ENCODE peak calls at places on chromosomes 13 and 19, in nine cellular contexts. R, B, F, K, O, I, M, A and D are unnamed samples.
A peak's percentile ranks its signal among the peaks of the same experiment; 100 is the strongest.

GRCh38 chr19:632228-633067 is 889 bp downstream of the POLRMT start:
- DNase-seq in R (peak; percentile 79), B (peak; percentile 68), F (peak; percentile 78), K (no peak), O (no peak), I (no peak), M (no peak), A (no peak), D (peak; percentile 2)

GRCh38 chr19:1720237-1720636 is 33.1 kb upstream of the ONECUT3 start:
- DNase-seq in R (no peak), B (no peak), F (no peak), K (no peak), O (no peak), I (no peak), M (no peak), A (no peak), D (no peak)

GRCh38 chr19:1250374-1251232 is 2.2 kb downstream of the MIDN start:
- DNase-seq in R (peak; percentile 52), B (peak; percentile 57), F (peak; percentile 76), K (no peak), O (no peak), I (no peak), M (no peak), A (no peak), D (no peak)

GRCh38 chr13:65946387-65946786 is 1283.7 kb downstream of the PCDH9 start:
- DNase-seq in R (no peak), B (no peak), F (no peak), K (no peak), O (no peak), I (no peak), M (no peak), A (no peak), D (no peak)

GRCh38 chr19:29121684-29122083 is 91.3 kb downstream of the UQCRFS1 start:
- DNase-seq in R (no peak), B (no peak), F (peak; percentile 33), K (no peak), O (no peak), I (no peak), M (no peak), A (peak; percentile 30), D (no peak)

GRCh38 chr19:14363203-14364097 is 17.8 kb upstream of the ADGRE5 start:
- DNase-seq in R (peak; percentile 80), B (peak; percentile 79), F (peak; percentile 81), K (no peak), O (no peak), I (peak; percentile 38), M (no peak), A (no peak), D (no peak)

GRCh38 chr13:73832203-73832602 is 302.0 kb downstream of the KLF12 start:
- DNase-seq in R (no peak), B (no peak), F (no peak), K (no peak), O (no peak), I (no peak), M (no peak), A (no peak), D (no peak)

GRCh38 chr19:13835791-13836723 is 40.8 kb downstream of the ZSWIM4 start:
- DNase-seq in R (peak; percentile 30), B (no peak), F (peak; percentile 44), K (no peak), O (no peak), I (no peak), M (no peak), A (no peak), D (no peak)

GRCh38 chr19:23539499-23539898 is 144.2 kb upstream of the ZNF91 start:
- DNase-seq in R (no peak), B (no peak), F (no peak), K (no peak), O (no peak), I (no peak), M (no peak), A (no peak), D (no peak)

GRCh38 chr19:17052439-17052838 is 22.8 kb downstream of the HAUS8 start:
- DNase-seq in R (peak; percentile 37), B (no peak), F (peak; percentile 63), K (no peak), O (peak; percentile 62), I (no peak), M (no peak), A (no peak), D (no peak)

GRCh38 chr19:45804959-45805230 is 10.2 kb downstream of the RSPH6A start:
- DNase-seq in R (no peak), B (no peak), F (no peak), K (no peak), O (no peak), I (no peak), M (no peak), A (no peak), D (no peak)

GRCh38 chr13:30720470-30720869 is 14.9 kb upstream of the ALOX5AP start:
- DNase-seq in R (no peak), B (no peak), F (peak; percentile 53), K (no peak), O (no peak), I (no peak), M (no peak), A (no peak), D (no peak)

GRCh38 chr13:80497007-80497406 is 156.1 kb upstream of the SPRY2 start:
- DNase-seq in R (no peak), B (no peak), F (no peak), K (no peak), O (no peak), I (no peak), M (no peak), A (no peak), D (no peak)

GRCh38 chr19:9362905-9363304 is at the start of gene ZNF177:
- DNase-seq in R (no peak), B (no peak), F (peak; percentile 13), K (no peak), O (peak; percentile 18), I (no peak), M (no peak), A (peak; percentile 8), D (no peak)

GRCh38 chr13:108426893-108427292 is 157.4 kb downstream of the TNFSF13B start:
- DNase-seq in R (no peak), B (no peak), F (no peak), K (no peak), O (no peak), I (no peak), M (no peak), A (no peak), D (no peak)

GRCh38 chr13:26457212-26457611 is 100.3 kb upstream of the WASF3 start:
- DNase-seq in R (no peak), B (no peak), F (peak; percentile 78), K (no peak), O (no peak), I (peak; percentile 2), M (no peak), A (no peak), D (no peak)

GRCh38 chr19:55336101-55336500 is 3.6 kb upstream of the KMT5C start:
- DNase-seq in R (no peak), B (no peak), F (peak; percentile 53), K (no peak), O (no peak), I (no peak), M (no peak), A (no peak), D (no peak)

GRCh38 chr13:48110132-48110868 is 15.4 kb upstream of the MED4 start:
- DNase-seq in R (no peak), B (no peak), F (peak; percentile 29), K (no peak), O (no peak), I (no peak), M (no peak), A (no peak), D (no peak)

GRCh38 chr13:51444922-51445321 is 7.9 kb downstream of the INTS6 start:
- DNase-seq in R (no peak), B (no peak), F (peak; percentile 61), K (no peak), O (peak; percentile 16), I (no peak), M (no peak), A (no peak), D (no peak)

GRCh38 chr13:100773923-100774641 is 99.5 kb upstream of the TMTC4 start:
- DNase-seq in R (no peak), B (no peak), F (no peak), K (no peak), O (no peak), I (no peak), M (no peak), A (no peak), D (no peak)

GRCh38 chr19:47227347-47228167 is 3.4 kb downstream of the BBC3 start:
- DNase-seq in R (peak; percentile 61), B (peak; percentile 72), F (peak; percentile 97), K (peak; percentile 84), O (no peak), I (peak; percentile 59), M (no peak), A (peak; percentile 78), D (no peak)

GRCh38 chr13:25117312-25117711 is 21.4 kb downstream of the PABPC3 start:
- DNase-seq in R (no peak), B (no peak), F (no peak), K (no peak), O (no peak), I (no peak), M (no peak), A (no peak), D (no peak)

GRCh38 chr19:56504581-56504980 is 3.1 kb upstream of the ZNF471 start:
- DNase-seq in R (no peak), B (no peak), F (peak; percentile 48), K (no peak), O (no peak), I (no peak), M (no peak), A (peak; percentile 29), D (no peak)

GRCh38 chr19:8589177-8589714 is 12.0 kb upstream of the MYO1F start:
- DNase-seq in R (no peak), B (no peak), F (no peak), K (no peak), O (no peak), I (no peak), M (no peak), A (no peak), D (no peak)

GRCh38 chr19:18594096-18594823 is 5.7 kb downstream of the REX1BD start:
- DNase-seq in R (peak; percentile 84), B (peak; percentile 84), F (peak; percentile 80), K (no peak), O (peak; percentile 94), I (peak; percentile 44), M (peak; percentile 55), A (no peak), D (no peak)

GRCh38 chr19:38730731-38731589 is 13.3 kb downstream of the CAPN12 start:
- DNase-seq in R (no peak), B (no peak), F (no peak), K (no peak), O (no peak), I (no peak), M (no peak), A (no peak), D (no peak)

GRCh38 chr13:33110713-33111413 is 94.6 kb downstream of the KL start:
- DNase-seq in R (no peak), B (no peak), F (peak; percentile 43), K (no peak), O (no peak), I (no peak), M (no peak), A (no peak), D (no peak)

GRCh38 chr19:19900124-19900523 is 622 bp upstream of the ZNF93 start:
- DNase-seq in R (no peak), B (peak; percentile 18), F (peak; percentile 74), K (peak; percentile 61), O (no peak), I (no peak), M (no peak), A (no peak), D (no peak)

GRCh38 chr19:40235238-40236025 is 8.9 kb upstream of the CCNP start:
- DNase-seq in R (no peak), B (no peak), F (no peak), K (no peak), O (no peak), I (no peak), M (no peak), A (no peak), D (no peak)

GRCh38 chr19:47598407-47599349 is 10.3 kb upstream of the BICRA start:
- DNase-seq in R (no peak), B (no peak), F (peak; percentile 99), K (peak; percentile 89), O (no peak), I (no peak), M (no peak), A (peak; percentile 72), D (no peak)

GRCh38 chr13:85509512-85509911 is 289.7 kb downstream of the SLITRK6 start:
- DNase-seq in R (no peak), B (no peak), F (peak; percentile 33), K (no peak), O (no peak), I (no peak), M (no peak), A (no peak), D (no peak)